ENCODE peak calls at places on chromosomes 4 and X, in nine cellular contexts. M is fibroblast of lung, E is AG09309, L is fibroblast of mammary gland, H is retinal pigment epithelial cell, R is lung, W is pancreas, O is GM06990, K is sigmoid colon. G is an unnamed sample.

GRCh38 chr4:127214001-127214400 is 418.8 kb upstream of the INTU start:
- DNase-seq in M (peak; percentile 43), E (no peak), L (no peak), H (no peak), R (no peak), W (no peak), O (no peak), K (no peak), G (no peak)

GRCh38 chr4:22514431-22514830 is 1.4 kb downstream of the ADGRA3 start:
- DNase-seq in M (peak; percentile 72), E (no peak), L (peak; percentile 28), H (no peak), R (no peak), W (no peak), O (no peak), K (no peak), G (peak; percentile 33)

GRCh38 chrX:21989415-21989814 is 42.7 kb upstream of the PHEX start:
- DNase-seq in M (no peak), E (no peak), L (no peak), H (no peak), R (no peak), W (no peak), O (no peak), K (no peak), G (no peak)

GRCh38 chrX:8743126-8743732 is 11.3 kb upstream of the ANOS1 start:
- DNase-seq in M (peak; percentile 38), E (no peak), L (peak; percentile 43), H (no peak), R (peak; percentile 48), W (peak; percentile 88), O (no peak), K (no peak), G (peak; percentile 72)

GRCh38 chr4:118398226-118399090 is 45.7 kb upstream of the PRSS12 start:
- DNase-seq in M (no peak), E (no peak), L (no peak), H (no peak), R (no peak), W (no peak), O (peak; percentile 36), K (no peak), G (peak; percentile 6)

GRCh38 chr4:152106113-152106763 is 345.4 kb upstream of the GATB start:
- DNase-seq in M (peak; percentile 96), E (peak; percentile 92), L (peak; percentile 98), H (peak; percentile 73), R (peak; percentile 66), W (no peak), O (no peak), K (peak; percentile 81), G (peak; percentile 93)

GRCh38 chrX:100980608-100981497 is 11.3 kb downstream of the ARL13A start:
- DNase-seq in M (peak; percentile 82), E (no peak), L (peak; percentile 87), H (peak; percentile 26), R (peak; percentile 55), W (no peak), O (no peak), K (no peak), G (peak; percentile 80)

GRCh38 chrX:110103344-110103743 is 100.4 kb downstream of the TMEM164 start:
- DNase-seq in M (no peak), E (no peak), L (no peak), H (no peak), R (no peak), W (no peak), O (no peak), K (no peak), G (no peak)

GRCh38 chrX:54494970-54495813 is 842 bp downstream of the FGD1 start:
- DNase-seq in M (peak; percentile 26), E (no peak), L (peak; percentile 18), H (no peak), R (no peak), W (peak; percentile 68), O (no peak), K (no peak), G (peak; percentile 33)

GRCh38 chr4:86055898-86056297 is 304.0 kb downstream of the MAPK10 start:
- DNase-seq in M (no peak), E (no peak), L (peak; percentile 41), H (peak; percentile 19), R (no peak), W (no peak), O (no peak), K (no peak), G (peak; percentile 21)

GRCh38 chrX:68650491-68650890 is 3.0 kb downstream of the STARD8 start:
- DNase-seq in M (no peak), E (no peak), L (peak; percentile 70), H (no peak), R (no peak), W (no peak), O (no peak), K (no peak), G (peak; percentile 24)

GRCh38 chrX:69538321-69538876 is 34.3 kb downstream of the NALF2 start:
- DNase-seq in M (peak; percentile 58), E (no peak), L (peak; percentile 47), H (no peak), R (peak; percentile 70), W (peak; percentile 93), O (peak; percentile 50), K (peak; percentile 80), G (peak; percentile 63)

DNA sequence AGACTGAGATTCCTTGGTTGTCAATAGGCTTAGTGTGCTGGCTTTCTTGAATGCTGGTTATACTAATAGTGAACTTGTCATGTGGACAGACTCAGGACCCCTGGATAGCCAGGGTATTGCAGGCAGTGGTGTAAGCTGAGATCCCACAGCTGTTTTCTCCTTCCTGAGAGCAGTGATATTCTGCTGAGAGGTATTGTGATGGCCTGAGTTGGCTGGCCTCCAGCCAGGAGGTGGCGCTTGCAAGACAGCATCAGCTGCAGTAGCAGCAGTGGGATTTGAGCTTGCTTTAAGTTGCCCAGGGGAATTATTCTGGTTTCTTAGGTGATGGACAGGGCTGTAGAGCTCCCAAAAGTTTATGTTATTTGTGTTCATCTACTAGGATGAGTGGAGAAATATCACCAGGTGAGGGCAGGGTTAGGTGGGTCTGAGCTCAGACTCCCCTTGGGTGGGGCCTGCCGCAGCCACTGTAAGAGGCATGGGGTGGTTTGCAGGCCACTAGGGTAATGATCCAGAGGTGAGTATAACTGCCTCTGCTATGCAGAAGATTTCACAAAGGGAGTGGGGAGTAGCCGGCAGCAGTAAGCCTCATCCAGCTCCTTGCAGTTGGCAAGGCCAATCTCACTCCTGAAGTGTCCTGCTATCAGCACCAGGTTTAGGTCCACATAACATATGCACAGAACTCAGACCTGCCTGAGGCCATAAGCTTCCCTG is 66.2 kb downstream of the IL15 start:
- DNase-seq in M (peak; percentile 66), E (no peak), L (no peak), H (no peak), R (no peak), W (no peak), O (no peak), K (no peak), G (peak; percentile 22)
- TF ChIP-seq CTCF in M (no peak), E (no peak), L (no peak), H (peak; percentile 14), R (no peak), W (no peak), O (peak; percentile 34), K (no peak), G (no peak)

DNA sequence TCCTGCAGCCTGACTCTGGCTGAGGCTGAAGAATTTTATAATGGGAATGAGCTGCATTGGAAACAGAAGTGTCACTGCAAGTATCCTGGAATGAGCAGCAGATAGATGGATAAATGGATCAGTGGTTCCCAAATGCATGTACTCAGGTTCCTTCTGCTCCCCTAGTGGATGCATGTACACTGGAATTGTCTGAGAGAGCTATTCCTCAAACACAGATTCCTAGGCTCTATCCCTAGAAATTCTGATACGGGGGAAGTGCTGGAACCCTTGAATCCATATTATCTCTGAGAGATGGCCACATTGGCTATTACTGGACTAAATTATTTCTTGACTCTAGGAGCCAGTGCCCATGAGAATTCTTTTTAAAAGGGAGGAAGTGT is 64.8 kb downstream of the TMEM131L start:
- DNase-seq in M (no peak), E (no peak), L (no peak), H (no peak), R (no peak), W (no peak), O (no peak), K (no peak), G (no peak)
- TF ChIP-seq CTCF in M (peak; percentile 28), E (peak; percentile 23), L (peak; percentile 11), H (no peak), R (no peak), W (no peak), O (peak; percentile 7), K (no peak), G (no peak)

DNA sequence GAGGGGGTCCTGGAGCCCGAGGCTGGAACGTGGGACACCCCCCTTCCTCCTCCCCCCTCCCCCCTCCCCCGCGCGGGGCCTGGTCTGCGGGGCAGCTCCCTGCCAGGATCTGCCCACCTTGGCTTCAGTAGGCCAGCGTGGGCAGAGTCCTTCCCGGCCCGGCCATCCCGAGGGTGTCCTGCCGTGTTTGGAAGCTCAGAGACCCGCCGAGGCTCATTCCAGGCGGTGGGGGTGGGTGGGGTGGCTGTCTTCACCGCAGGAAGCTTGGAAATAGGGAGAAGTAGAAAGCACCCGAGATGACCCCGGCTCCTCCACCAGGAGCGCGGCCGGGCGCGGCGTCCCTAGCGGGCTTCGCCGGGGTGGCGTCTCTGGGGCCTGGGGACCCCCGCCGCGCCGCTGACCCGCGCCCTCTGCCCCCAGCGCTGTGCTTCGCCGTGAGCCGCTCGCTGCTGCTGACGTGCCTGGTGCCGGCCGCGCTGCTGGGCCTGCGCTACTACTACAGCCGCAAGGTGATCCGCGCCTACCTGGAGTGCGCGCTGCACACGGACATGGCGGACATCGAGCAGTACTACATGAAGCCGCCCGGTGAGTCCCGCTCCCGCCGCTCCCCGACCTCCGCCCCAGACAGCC is 1.6 kb downstream of the NAT8L start:
- DNase-seq in M (no peak), E (no peak), L (no peak), H (no peak), R (no peak), W (no peak), O (no peak), K (no peak), G (no peak)
- TF ChIP-seq CTCF in M (no peak), E (no peak), L (no peak), H (peak; percentile 9), R (no peak), W (no peak), O (no peak), K (no peak), G (no peak)

GRCh38 chr4:165383757-165384156 is 4.9 kb downstream of the CPE start:
- DNase-seq in M (peak; percentile 52), E (no peak), L (peak; percentile 65), H (no peak), R (no peak), W (no peak), O (no peak), K (no peak), G (peak; percentile 66)

GRCh38 chr4:165384186-165384585 is 5.4 kb downstream of the CPE start:
- DNase-seq in M (no peak), E (no peak), L (no peak), H (no peak), R (no peak), W (no peak), O (no peak), K (no peak), G (no peak)

GRCh38 chr4:165385124-165385523 is 6.3 kb downstream of the CPE start:
- DNase-seq in M (no peak), E (no peak), L (no peak), H (no peak), R (no peak), W (no peak), O (no peak), K (no peak), G (no peak)

GRCh38 chr4:165382640-165383039 is 3.8 kb downstream of the CPE start:
- DNase-seq in M (no peak), E (no peak), L (no peak), H (no peak), R (no peak), W (no peak), O (no peak), K (no peak), G (no peak)

GRCh38 chr4:165384608-165385007 is 5.8 kb downstream of the CPE start:
- DNase-seq in M (peak; percentile 64), E (no peak), L (peak; percentile 86), H (no peak), R (no peak), W (no peak), O (no peak), K (no peak), G (no peak)
- TF ChIP-seq CTCF in M (no peak), E (no peak), L (no peak), H (no peak), R (no peak), W (no peak), O (no peak), K (no peak), G (no peak)